ENCODE peak calls at places on chromosomes 6 and 20, in ten cellular contexts. One of them, this sample, is unnamed.

GRCh38 chr6:290111-290932 is 2.0 kb upstream of the DUSP22 start:
- DNase-seq in esophagus squamous epithelium: no peak
- DNase-seq in A549: no peak
- DNase-seq in OCI-LY7: peak; percentile 56
- DNase-seq in BE2C: no peak
- DNase-seq in aorta: no peak
- DNase-seq in cardiac muscle cell: no peak
- DNase-seq in CD4-positive, alpha-beta memory T cell: no peak
- DNase-seq in uterus: no peak
- DNase-seq in PC-3: no peak
- DNase-seq in this sample: no peak

GRCh38 chr6:11278207-11278559 is 45.7 kb upstream of the NEDD9 start:
- DNase-seq in CD4-positive, alpha-beta memory T cell: no peak
- DNase-seq in OCI-LY7: no peak
- DNase-seq in esophagus squamous epithelium: no peak
- DNase-seq in BE2C: no peak
- DNase-seq in aorta: no peak
- DNase-seq in PC-3: no peak
- DNase-seq in cardiac muscle cell: no peak
- DNase-seq in A549: no peak
- DNase-seq in uterus: no peak
- DNase-seq in this sample: no peak

GRCh38 chr6:150857062-150857905 is 8.2 kb upstream of the MTHFD1L start:
- DNase-seq in CD4-positive, alpha-beta memory T cell: no peak
- DNase-seq in A549: peak; percentile 90
- DNase-seq in uterus: peak; percentile 31
- DNase-seq in aorta: no peak
- DNase-seq in PC-3: peak; percentile 92
- DNase-seq in cardiac muscle cell: no peak
- DNase-seq in esophagus squamous epithelium: no peak
- DNase-seq in OCI-LY7: no peak
- DNase-seq in BE2C: no peak
- DNase-seq in this sample: no peak

GRCh38 chr20:62141397-62142251 is 1.6 kb downstream of the PSMA7 start:
- DNase-seq in esophagus squamous epithelium: no peak
- DNase-seq in aorta: no peak
- DNase-seq in OCI-LY7: peak; percentile 38
- DNase-seq in CD4-positive, alpha-beta memory T cell: peak; percentile 30
- DNase-seq in PC-3: peak; percentile 41
- DNase-seq in BE2C: no peak
- DNase-seq in uterus: no peak
- DNase-seq in A549: peak; percentile 45
- DNase-seq in cardiac muscle cell: peak; percentile 43
- DNase-seq in this sample: no peak

GRCh38 chr20:47568019-47568418 is 66.3 kb downstream of the NCOA3 start:
- DNase-seq in A549: peak; percentile 62
- DNase-seq in BE2C: no peak
- DNase-seq in cardiac muscle cell: peak; percentile 62
- DNase-seq in uterus: no peak
- DNase-seq in CD4-positive, alpha-beta memory T cell: no peak
- DNase-seq in OCI-LY7: no peak
- DNase-seq in PC-3: peak; percentile 89
- DNase-seq in esophagus squamous epithelium: no peak
- DNase-seq in aorta: no peak
- DNase-seq in this sample: no peak

GRCh38 chr6:129312865-129313264 is 397.1 kb downstream of the ARHGAP18 start:
- DNase-seq in aorta: no peak
- DNase-seq in PC-3: peak; percentile 92
- DNase-seq in OCI-LY7: no peak
- DNase-seq in CD4-positive, alpha-beta memory T cell: no peak
- DNase-seq in cardiac muscle cell: no peak
- DNase-seq in uterus: no peak
- DNase-seq in esophagus squamous epithelium: no peak
- DNase-seq in A549: peak; percentile 10
- DNase-seq in BE2C: no peak
- DNase-seq in this sample: no peak

GRCh38 chr6:75331134-75331533 is 46.5 kb upstream of the TMEM30A start:
- DNase-seq in esophagus squamous epithelium: no peak
- DNase-seq in A549: no peak
- DNase-seq in CD4-positive, alpha-beta memory T cell: no peak
- DNase-seq in BE2C: no peak
- DNase-seq in aorta: no peak
- DNase-seq in uterus: no peak
- DNase-seq in PC-3: peak; percentile 65
- DNase-seq in cardiac muscle cell: no peak
- DNase-seq in OCI-LY7: no peak
- DNase-seq in this sample: no peak

GRCh38 chr20:18011482-18011881 is 42.7 kb downstream of the MGME1 start:
- DNase-seq in cardiac muscle cell: no peak
- DNase-seq in A549: no peak
- DNase-seq in esophagus squamous epithelium: no peak
- DNase-seq in PC-3: no peak
- DNase-seq in BE2C: no peak
- DNase-seq in uterus: no peak
- DNase-seq in CD4-positive, alpha-beta memory T cell: no peak
- DNase-seq in OCI-LY7: no peak
- DNase-seq in aorta: no peak
- DNase-seq in this sample: no peak

GRCh38 chr20:42111349-42111748 is 493.2 kb upstream of the CHD6 start:
- DNase-seq in BE2C: no peak
- DNase-seq in PC-3: no peak
- DNase-seq in esophagus squamous epithelium: no peak
- DNase-seq in cardiac muscle cell: no peak
- DNase-seq in uterus: no peak
- DNase-seq in OCI-LY7: no peak
- DNase-seq in aorta: no peak
- DNase-seq in CD4-positive, alpha-beta memory T cell: no peak
- DNase-seq in A549: no peak
- DNase-seq in this sample: no peak

GRCh38 chr20:42110301-42110700 is 492.1 kb upstream of the CHD6 start:
- DNase-seq in aorta: no peak
- DNase-seq in PC-3: no peak
- DNase-seq in A549: no peak
- DNase-seq in uterus: no peak
- DNase-seq in cardiac muscle cell: no peak
- DNase-seq in esophagus squamous epithelium: no peak
- DNase-seq in OCI-LY7: no peak
- DNase-seq in CD4-positive, alpha-beta memory T cell: no peak
- DNase-seq in BE2C: no peak
- DNase-seq in this sample: no peak

GRCh38 chr20:42118001-42118400 is 499.8 kb upstream of the CHD6 start:
- DNase-seq in aorta: no peak
- DNase-seq in A549: no peak
- DNase-seq in BE2C: no peak
- DNase-seq in esophagus squamous epithelium: no peak
- DNase-seq in PC-3: no peak
- DNase-seq in uterus: no peak
- DNase-seq in OCI-LY7: no peak
- DNase-seq in cardiac muscle cell: no peak
- DNase-seq in CD4-positive, alpha-beta memory T cell: no peak
- DNase-seq in this sample: no peak

GRCh38 chr20:42113236-42113635 is 495.1 kb upstream of the CHD6 start:
- DNase-seq in aorta: no peak
- DNase-seq in uterus: no peak
- DNase-seq in cardiac muscle cell: no peak
- DNase-seq in CD4-positive, alpha-beta memory T cell: no peak
- DNase-seq in PC-3: no peak
- DNase-seq in BE2C: no peak
- DNase-seq in A549: no peak
- DNase-seq in esophagus squamous epithelium: no peak
- DNase-seq in OCI-LY7: no peak
- DNase-seq in this sample: no peak

DNA sequence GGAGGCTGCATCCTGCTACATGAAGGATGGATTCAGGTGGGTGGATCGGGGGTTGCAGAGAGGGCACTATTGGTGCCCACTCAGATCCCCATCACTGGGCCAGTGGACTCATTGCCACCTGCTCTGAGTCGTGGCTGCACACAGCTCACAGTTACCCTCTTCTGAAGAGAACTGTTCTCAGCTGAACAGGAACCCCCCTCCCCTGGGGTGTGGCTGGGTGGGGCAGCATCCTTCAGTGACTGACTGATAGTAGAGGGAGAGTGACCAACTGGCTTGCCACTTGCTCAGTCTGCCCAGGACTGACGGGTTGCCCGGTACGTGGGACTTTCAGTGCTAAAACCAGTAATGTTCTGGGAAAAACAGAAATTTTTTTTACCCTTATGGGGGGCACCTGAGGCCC is 494.0 kb upstream of the CHD6 start:
- DNase-seq in aorta: no peak
- DNase-seq in CD4-positive, alpha-beta memory T cell: no peak
- DNase-seq in BE2C: no peak
- DNase-seq in uterus: no peak
- DNase-seq in OCI-LY7: no peak
- DNase-seq in cardiac muscle cell: no peak
- DNase-seq in A549: no peak
- DNase-seq in PC-3: no peak
- DNase-seq in esophagus squamous epithelium: no peak
- DNase-seq in this sample: no peak
- H3K9me3 ChIP-seq in aorta: no peaks in the 10 kb centered on the region
- H3K9me3 ChIP-seq in CD4-positive, alpha-beta memory T cell: no peaks in the 10 kb centered on the region
- H3K9me3 ChIP-seq in BE2C: no peaks in the 10 kb centered on the region
- H3K9me3 ChIP-seq in uterus: no peaks in the 10 kb centered on the region
- H3K9me3 ChIP-seq in OCI-LY7: no peaks in the 10 kb centered on the region
- H3K9me3 ChIP-seq in cardiac muscle cell: no peaks in the 10 kb centered on the region
- H3K9me3 ChIP-seq in A549: no peaks in the 10 kb centered on the region
- H3K9me3 ChIP-seq in PC-3: peaks cover 32% of the 10 kb centered on the region
- H3K9me3 ChIP-seq in esophagus squamous epithelium: no peaks in the 10 kb centered on the region
- H3K9me3 ChIP-seq in this sample: no peaks in the 10 kb centered on the region

GRCh38 chr20:59565768-59566461 is 38.4 kb upstream of the PHACTR3 start:
- DNase-seq in BE2C: no peak
- DNase-seq in A549: no peak
- DNase-seq in aorta: no peak
- DNase-seq in cardiac muscle cell: no peak
- DNase-seq in CD4-positive, alpha-beta memory T cell: no peak
- DNase-seq in esophagus squamous epithelium: no peak
- DNase-seq in OCI-LY7: no peak
- DNase-seq in PC-3: no peak
- DNase-seq in uterus: no peak
- DNase-seq in this sample: no peak
- H3K9me3 ChIP-seq in BE2C: no peaks in the 10 kb centered on the region
- H3K9me3 ChIP-seq in A549: no peaks in the 10 kb centered on the region
- H3K9me3 ChIP-seq in aorta: no peaks in the 10 kb centered on the region
- H3K9me3 ChIP-seq in cardiac muscle cell: no peaks in the 10 kb centered on the region
- H3K9me3 ChIP-seq in CD4-positive, alpha-beta memory T cell: no peaks in the 10 kb centered on the region
- H3K9me3 ChIP-seq in esophagus squamous epithelium: no peaks in the 10 kb centered on the region
- H3K9me3 ChIP-seq in OCI-LY7: no peaks in the 10 kb centered on the region
- H3K9me3 ChIP-seq in PC-3: no peaks in the 10 kb centered on the region
- H3K9me3 ChIP-seq in uterus: no peaks in the 10 kb centered on the region
- H3K9me3 ChIP-seq in this sample: no peaks in the 10 kb centered on the region

GRCh38 chr20:41599699-41600104 is 18.5 kb downstream of the CHD6 start:
- DNase-seq in esophagus squamous epithelium: no peak
- DNase-seq in PC-3: no peak
- DNase-seq in aorta: no peak
- DNase-seq in A549: peak; percentile 17
- DNase-seq in OCI-LY7: peak; percentile 31
- DNase-seq in CD4-positive, alpha-beta memory T cell: no peak
- DNase-seq in cardiac muscle cell: no peak
- DNase-seq in uterus: no peak
- DNase-seq in BE2C: no peak
- DNase-seq in this sample: no peak

GRCh38 chr20:41600926-41601631 is 17.1 kb downstream of the CHD6 start:
- DNase-seq in uterus: no peak
- DNase-seq in OCI-LY7: no peak
- DNase-seq in aorta: no peak
- DNase-seq in A549: no peak
- DNase-seq in cardiac muscle cell: no peak
- DNase-seq in BE2C: no peak
- DNase-seq in PC-3: no peak
- DNase-seq in CD4-positive, alpha-beta memory T cell: no peak
- DNase-seq in esophagus squamous epithelium: no peak
- DNase-seq in this sample: no peak

GRCh38 chr20:41601742-41602141 is 16.4 kb downstream of the CHD6 start:
- DNase-seq in BE2C: no peak
- DNase-seq in CD4-positive, alpha-beta memory T cell: no peak
- DNase-seq in cardiac muscle cell: no peak
- DNase-seq in esophagus squamous epithelium: no peak
- DNase-seq in A549: no peak
- DNase-seq in aorta: no peak
- DNase-seq in PC-3: no peak
- DNase-seq in OCI-LY7: no peak
- DNase-seq in uterus: no peak
- DNase-seq in this sample: no peak

GRCh38 chr20:41594514-41595322 is 23.5 kb downstream of the CHD6 start:
- DNase-seq in uterus: no peak
- DNase-seq in OCI-LY7: no peak
- DNase-seq in PC-3: no peak
- DNase-seq in CD4-positive, alpha-beta memory T cell: no peak
- DNase-seq in esophagus squamous epithelium: no peak
- DNase-seq in BE2C: no peak
- DNase-seq in A549: no peak
- DNase-seq in aorta: no peak
- DNase-seq in cardiac muscle cell: no peak
- DNase-seq in this sample: no peak

DNA sequence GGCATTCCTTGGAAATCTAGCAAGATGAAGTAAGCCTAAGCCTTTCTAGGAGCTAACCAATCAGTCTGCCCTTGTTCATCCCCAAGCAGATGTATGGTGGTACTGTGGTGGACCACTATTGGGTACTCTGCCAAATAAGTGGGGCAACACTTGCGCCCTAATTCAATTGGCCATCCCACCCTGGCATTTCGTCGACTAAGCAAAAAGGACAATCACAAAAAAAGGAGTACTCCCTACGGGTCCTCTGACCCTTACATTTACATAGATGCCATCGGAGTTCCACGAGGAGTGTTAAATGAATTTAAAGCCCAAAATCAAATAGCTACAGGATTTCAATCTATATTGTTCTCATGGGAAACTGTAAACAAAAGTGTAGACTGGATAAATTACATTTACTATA is 19.5 kb downstream of the CHD6 start:
- DNase-seq in uterus: no peak
- DNase-seq in PC-3: no peak
- DNase-seq in A549: no peak
- DNase-seq in esophagus squamous epithelium: no peak
- DNase-seq in aorta: no peak
- DNase-seq in cardiac muscle cell: no peak
- DNase-seq in OCI-LY7: no peak
- DNase-seq in BE2C: no peak
- DNase-seq in CD4-positive, alpha-beta memory T cell: no peak
- DNase-seq in this sample: no peak
- H3K9me3 ChIP-seq in uterus: peaks cover 8% of the 10 kb centered on the region
- H3K9me3 ChIP-seq in PC-3: peaks cover 49% of the 10 kb centered on the region
- H3K9me3 ChIP-seq in A549: peaks cover 29% of the 10 kb centered on the region
- H3K9me3 ChIP-seq in esophagus squamous epithelium: peaks cover 75% of the 10 kb centered on the region
- H3K9me3 ChIP-seq in aorta: peaks cover 7% of the 10 kb centered on the region
- H3K9me3 ChIP-seq in cardiac muscle cell: peaks cover 6% of the 10 kb centered on the region
- H3K9me3 ChIP-seq in OCI-LY7: peaks cover 70% of the 10 kb centered on the region
- H3K9me3 ChIP-seq in BE2C: peaks cover 9% of the 10 kb centered on the region
- H3K9me3 ChIP-seq in CD4-positive, alpha-beta memory T cell: no peaks in the 10 kb centered on the region
- H3K9me3 ChIP-seq in this sample: peaks cover 13% of the 10 kb centered on the region

DNA sequence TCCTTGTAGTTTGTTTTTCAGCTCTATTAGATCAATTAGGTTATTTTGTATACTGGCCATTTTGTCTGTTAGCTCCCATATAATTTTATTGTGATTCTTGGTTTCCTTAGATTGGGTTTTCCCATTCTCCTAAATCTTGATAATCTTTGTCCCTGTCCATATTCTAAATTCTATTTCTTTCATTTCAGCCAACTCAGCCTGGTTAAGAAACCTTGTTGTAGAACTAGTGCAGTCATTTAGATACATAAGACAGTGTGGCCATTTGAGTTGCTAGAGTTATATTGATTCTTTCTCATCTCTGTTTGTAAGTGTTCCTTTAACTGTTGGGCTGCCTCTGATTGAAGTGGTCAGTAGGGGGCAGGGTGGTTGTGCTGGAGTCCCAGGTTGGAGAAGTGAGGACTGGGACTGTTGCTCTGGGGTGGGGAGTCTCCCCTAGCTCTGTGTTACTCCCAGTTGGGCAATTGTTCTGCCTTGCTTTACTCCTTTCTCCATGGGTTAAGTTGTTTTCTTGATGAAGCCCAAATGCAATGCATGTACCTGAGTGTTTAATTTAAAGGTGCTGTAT is 98.8 kb upstream of the NRN1 start:
- DNase-seq in aorta: no peak
- DNase-seq in OCI-LY7: peak; percentile 60
- DNase-seq in A549: peak; percentile 4
- DNase-seq in uterus: no peak
- DNase-seq in esophagus squamous epithelium: no peak
- DNase-seq in BE2C: no peak
- DNase-seq in cardiac muscle cell: no peak
- DNase-seq in CD4-positive, alpha-beta memory T cell: no peak
- DNase-seq in PC-3: no peak
- DNase-seq in this sample: no peak
- H3K9me3 ChIP-seq in aorta: no peaks in the 10 kb centered on the region
- H3K9me3 ChIP-seq in OCI-LY7: no peaks in the 10 kb centered on the region
- H3K9me3 ChIP-seq in A549: no peaks in the 10 kb centered on the region
- H3K9me3 ChIP-seq in uterus: no peaks in the 10 kb centered on the region
- H3K9me3 ChIP-seq in esophagus squamous epithelium: no peaks in the 10 kb centered on the region
- H3K9me3 ChIP-seq in BE2C: no peaks in the 10 kb centered on the region
- H3K9me3 ChIP-seq in cardiac muscle cell: no peaks in the 10 kb centered on the region
- H3K9me3 ChIP-seq in CD4-positive, alpha-beta memory T cell: no peaks in the 10 kb centered on the region
- H3K9me3 ChIP-seq in PC-3: peaks cover 5% of the 10 kb centered on the region
- H3K9me3 ChIP-seq in this sample: no peaks in the 10 kb centered on the region

This sample was measured in T-helper 17 cell.